ENCODE peak calls at places on chromosomes 4 and X, in six cellular contexts. One of them, this sample, is unnamed. For H3K4me1, the result is how much of the 10 kb centered on the place peaks cover.

GRCh38 chr4:37903901-37904300 is 13.0 kb downstream of the TBC1D1 start:
- DNase-seq in lung: no peak
- DNase-seq in naive thymus-derived CD4-positive, alpha-beta T cell: no peak
- DNase-seq in CD4-positive, CD25-positive, alpha-beta regulatory T cell: no peak
- DNase-seq in ovary: no peak
- DNase-seq in ascending aorta: no peak
- DNase-seq in this sample: no peak

GRCh38 chrX:6909396-6909795 is 238.1 kb upstream of the STS start:
- DNase-seq in ascending aorta: no peak
- DNase-seq in CD4-positive, CD25-positive, alpha-beta regulatory T cell: no peak
- DNase-seq in lung: no peak
- DNase-seq in ovary: no peak
- DNase-seq in naive thymus-derived CD4-positive, alpha-beta T cell: no peak
- DNase-seq in this sample: no peak

GRCh38 chr4:133095591-133095990 is 53.5 kb upstream of the PCDH10 start:
- DNase-seq in lung: no peak
- DNase-seq in CD4-positive, CD25-positive, alpha-beta regulatory T cell: no peak
- DNase-seq in ovary: no peak
- DNase-seq in naive thymus-derived CD4-positive, alpha-beta T cell: no peak
- DNase-seq in ascending aorta: no peak
- DNase-seq in this sample: no peak

GRCh38 chrX:131802836-131803626 is 220.1 kb upstream of the STK26 start:
- DNase-seq in CD4-positive, CD25-positive, alpha-beta regulatory T cell: peak
- DNase-seq in naive thymus-derived CD4-positive, alpha-beta T cell: peak
- DNase-seq in ascending aorta: peak
- DNase-seq in ovary: peak
- DNase-seq in lung: peak
- DNase-seq in this sample: peak

GRCh38 chrX:132181364-132181763 is 37.9 kb downstream of the RAP2C start:
- DNase-seq in naive thymus-derived CD4-positive, alpha-beta T cell: no peak
- DNase-seq in ascending aorta: no peak
- DNase-seq in lung: no peak
- DNase-seq in CD4-positive, CD25-positive, alpha-beta regulatory T cell: no peak
- DNase-seq in ovary: no peak
- DNase-seq in this sample: no peak

GRCh38 chr4:15197005-15197404 is 194.7 kb downstream of the CPEB2 start:
- DNase-seq in CD4-positive, CD25-positive, alpha-beta regulatory T cell: no peak
- DNase-seq in ovary: no peak
- DNase-seq in naive thymus-derived CD4-positive, alpha-beta T cell: no peak
- DNase-seq in ascending aorta: no peak
- DNase-seq in lung: no peak
- DNase-seq in this sample: no peak

GRCh38 chrX:44945736-44946135 is 72.7 kb downstream of the KDM6A start:
- DNase-seq in naive thymus-derived CD4-positive, alpha-beta T cell: no peak
- DNase-seq in lung: no peak
- DNase-seq in ascending aorta: no peak
- DNase-seq in CD4-positive, CD25-positive, alpha-beta regulatory T cell: no peak
- DNase-seq in ovary: no peak
- DNase-seq in this sample: no peak

GRCh38 chrX:5957506-5957905 is 271.2 kb downstream of the NLGN4X start:
- DNase-seq in naive thymus-derived CD4-positive, alpha-beta T cell: no peak
- DNase-seq in CD4-positive, CD25-positive, alpha-beta regulatory T cell: no peak
- DNase-seq in ovary: no peak
- DNase-seq in lung: no peak
- DNase-seq in ascending aorta: no peak
- DNase-seq in this sample: no peak

GRCh38 chr4:25161599-25161960 is 1.3 kb upstream of the SEPSECS start:
- DNase-seq in CD4-positive, CD25-positive, alpha-beta regulatory T cell: no peak
- DNase-seq in ovary: no peak
- DNase-seq in naive thymus-derived CD4-positive, alpha-beta T cell: no peak
- DNase-seq in ascending aorta: no peak
- DNase-seq in lung: no peak
- DNase-seq in this sample: no peak

GRCh38 chrX:20071511-20072079 is 45.1 kb downstream of the MAP7D2 start:
- DNase-seq in ovary: no peak
- DNase-seq in naive thymus-derived CD4-positive, alpha-beta T cell: no peak
- DNase-seq in lung: no peak
- DNase-seq in ascending aorta: no peak
- DNase-seq in CD4-positive, CD25-positive, alpha-beta regulatory T cell: no peak
- DNase-seq in this sample: no peak

GRCh38 chrX:105488731-105489130 is 268.2 kb upstream of the TEX13A start:
- DNase-seq in lung: no peak
- DNase-seq in CD4-positive, CD25-positive, alpha-beta regulatory T cell: no peak
- DNase-seq in ovary: no peak
- DNase-seq in ascending aorta: no peak
- DNase-seq in naive thymus-derived CD4-positive, alpha-beta T cell: no peak
- DNase-seq in this sample: no peak

GRCh38 chr4:7424553-7425111 is 10.1 kb downstream of the PSAPL1 start:
- DNase-seq in CD4-positive, CD25-positive, alpha-beta regulatory T cell: no peak
- DNase-seq in ovary: peak
- DNase-seq in lung: no peak
- DNase-seq in naive thymus-derived CD4-positive, alpha-beta T cell: no peak
- DNase-seq in ascending aorta: peak
- DNase-seq in this sample: peak

GRCh38 chr4:1472148-1472797 is 66.0 kb upstream of the NKX1-1 start:
- DNase-seq in naive thymus-derived CD4-positive, alpha-beta T cell: no peak
- DNase-seq in ascending aorta: no peak
- DNase-seq in CD4-positive, CD25-positive, alpha-beta regulatory T cell: no peak
- DNase-seq in lung: no peak
- DNase-seq in ovary: peak
- DNase-seq in this sample: peak

GRCh38 chr4:187268940-187269339 is 545.3 kb upstream of the FAT1 start:
- DNase-seq in lung: no peak
- DNase-seq in CD4-positive, CD25-positive, alpha-beta regulatory T cell: no peak
- DNase-seq in naive thymus-derived CD4-positive, alpha-beta T cell: no peak
- DNase-seq in ascending aorta: no peak
- DNase-seq in ovary: no peak
- DNase-seq in this sample: no peak

GRCh38 chr4:159179310-159179958 is 76.6 kb downstream of the RAPGEF2 start:
- DNase-seq in ascending aorta: no peak
- DNase-seq in naive thymus-derived CD4-positive, alpha-beta T cell: no peak
- DNase-seq in CD4-positive, CD25-positive, alpha-beta regulatory T cell: no peak
- DNase-seq in ovary: no peak
- DNase-seq in lung: no peak
- DNase-seq in this sample: no peak
- H3K4me1 ChIP-seq in ascending aorta: under half
- H3K4me1 ChIP-seq in naive thymus-derived CD4-positive, alpha-beta T cell: under half
- H3K4me1 ChIP-seq in CD4-positive, CD25-positive, alpha-beta regulatory T cell: under half
- H3K4me1 ChIP-seq in ovary: under half
- H3K4me1 ChIP-seq in lung: under half
- H3K4me1 ChIP-seq in this sample: half or more

DNA sequence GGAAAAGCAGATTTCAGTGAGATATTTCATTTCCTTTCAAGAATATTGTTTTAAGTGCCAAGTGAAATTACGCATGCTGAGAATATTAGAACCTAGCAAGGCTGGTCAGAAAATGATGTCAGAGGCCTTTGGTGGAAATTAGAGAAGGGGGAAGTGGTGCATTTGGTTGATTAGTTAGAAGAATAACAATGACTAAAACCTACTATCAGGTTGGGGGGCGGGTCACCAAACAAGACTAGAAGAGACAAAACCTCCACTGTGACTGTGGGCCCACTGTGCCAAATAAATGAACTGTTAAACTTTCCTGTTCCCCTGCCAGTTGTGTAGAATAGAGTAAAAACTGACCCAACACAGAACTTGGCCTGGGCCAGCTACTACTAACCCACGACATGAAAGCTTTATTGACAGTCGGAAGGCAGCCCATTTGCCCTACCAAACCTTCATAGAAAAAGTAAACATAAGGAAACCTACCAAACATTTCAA is 2.9 kb downstream of the RAPGEF2 start:
- DNase-seq in ovary: no peak
- DNase-seq in CD4-positive, CD25-positive, alpha-beta regulatory T cell: no peak
- DNase-seq in lung: no peak
- DNase-seq in ascending aorta: no peak
- DNase-seq in naive thymus-derived CD4-positive, alpha-beta T cell: no peak
- DNase-seq in this sample: no peak
- H3K4me3 ChIP-seq in ovary: no peak
- H3K4me3 ChIP-seq in CD4-positive, CD25-positive, alpha-beta regulatory T cell: no peak
- H3K4me3 ChIP-seq in lung: peak
- H3K4me3 ChIP-seq in ascending aorta: peak
- H3K4me3 ChIP-seq in naive thymus-derived CD4-positive, alpha-beta T cell: no peak
- H3K4me3 ChIP-seq in this sample: peak

GRCh38 chr4:121696140-121696640 is 590 bp downstream of the ANXA5 start:
- DNase-seq in naive thymus-derived CD4-positive, alpha-beta T cell: peak
- DNase-seq in ovary: peak
- DNase-seq in CD4-positive, CD25-positive, alpha-beta regulatory T cell: peak
- DNase-seq in lung: peak
- DNase-seq in ascending aorta: peak
- DNase-seq in this sample: peak

GRCh38 chr4:121688696-121689095 is 8.1 kb downstream of the ANXA5 start:
- DNase-seq in CD4-positive, CD25-positive, alpha-beta regulatory T cell: no peak
- DNase-seq in naive thymus-derived CD4-positive, alpha-beta T cell: no peak
- DNase-seq in ovary: no peak
- DNase-seq in lung: no peak
- DNase-seq in ascending aorta: no peak
- DNase-seq in this sample: no peak

GRCh38 chr4:121690001-121690400 is 6.8 kb downstream of the ANXA5 start:
- DNase-seq in CD4-positive, CD25-positive, alpha-beta regulatory T cell: no peak
- DNase-seq in lung: no peak
- DNase-seq in ovary: no peak
- DNase-seq in naive thymus-derived CD4-positive, alpha-beta T cell: no peak
- DNase-seq in ascending aorta: no peak
- DNase-seq in this sample: no peak

GRCh38 chr4:121693450-121693849 is 3.3 kb downstream of the ANXA5 start:
- DNase-seq in ovary: no peak
- DNase-seq in lung: no peak
- DNase-seq in ascending aorta: no peak
- DNase-seq in CD4-positive, CD25-positive, alpha-beta regulatory T cell: no peak
- DNase-seq in naive thymus-derived CD4-positive, alpha-beta T cell: no peak
- DNase-seq in this sample: no peak

DNA sequence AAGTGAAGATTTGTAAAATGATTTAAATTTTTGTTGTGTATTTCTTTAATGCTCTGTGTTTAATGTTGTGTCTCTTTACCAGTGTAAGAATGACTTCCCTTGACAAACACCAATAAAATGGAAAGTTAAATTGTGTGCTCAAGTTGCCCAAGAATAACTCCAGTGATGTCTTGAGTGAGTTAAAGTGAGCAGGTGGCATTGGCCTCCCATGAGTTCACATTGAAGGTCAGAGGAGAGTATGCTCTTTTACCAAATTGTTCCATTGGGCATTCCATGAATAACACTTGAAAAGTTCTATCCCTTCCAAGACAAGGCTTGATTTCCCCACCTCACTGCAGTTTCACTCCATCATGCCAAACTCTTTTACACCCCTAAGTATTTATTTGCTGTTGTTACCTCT is 4.5 kb downstream of the ANXA5 start:
- DNase-seq in naive thymus-derived CD4-positive, alpha-beta T cell: no peak
- DNase-seq in ascending aorta: no peak
- DNase-seq in lung: no peak
- DNase-seq in ovary: no peak
- DNase-seq in CD4-positive, CD25-positive, alpha-beta regulatory T cell: no peak
- DNase-seq in this sample: no peak
- H3K27ac ChIP-seq in naive thymus-derived CD4-positive, alpha-beta T cell: no peak
- H3K27ac ChIP-seq in ascending aorta: no peak
- H3K27ac ChIP-seq in lung: no peak
- H3K27ac ChIP-seq in ovary: no peak
- H3K27ac ChIP-seq in CD4-positive, CD25-positive, alpha-beta regulatory T cell: no peak
- H3K27ac ChIP-seq in this sample: no peak

GRCh38 chr4:127364911-127365310 is 267.8 kb upstream of the INTU start:
- DNase-seq in CD4-positive, CD25-positive, alpha-beta regulatory T cell: no peak
- DNase-seq in ovary: no peak
- DNase-seq in naive thymus-derived CD4-positive, alpha-beta T cell: no peak
- DNase-seq in ascending aorta: no peak
- DNase-seq in lung: no peak
- DNase-seq in this sample: no peak
- H3K4me1 ChIP-seq in CD4-positive, CD25-positive, alpha-beta regulatory T cell: under half
- H3K4me1 ChIP-seq in ovary: under half
- H3K4me1 ChIP-seq in naive thymus-derived CD4-positive, alpha-beta T cell: under half
- H3K4me1 ChIP-seq in ascending aorta: under half
- H3K4me1 ChIP-seq in lung: under half
- H3K4me1 ChIP-seq in this sample: under half

GRCh38 chrX:107710617-107711391 is 64.8 kb downstream of the TSC22D3 start:
- DNase-seq in CD4-positive, CD25-positive, alpha-beta regulatory T cell: peak
- DNase-seq in ovary: peak
- DNase-seq in lung: peak
- DNase-seq in ascending aorta: peak
- DNase-seq in naive thymus-derived CD4-positive, alpha-beta T cell: peak
- DNase-seq in this sample: peak
- H3K4me3 ChIP-seq in CD4-positive, CD25-positive, alpha-beta regulatory T cell: peak
- H3K4me3 ChIP-seq in ovary: no peak
- H3K4me3 ChIP-seq in lung: no peak
- H3K4me3 ChIP-seq in ascending aorta: peak
- H3K4me3 ChIP-seq in naive thymus-derived CD4-positive, alpha-beta T cell: peak
- H3K4me3 ChIP-seq in this sample: no peak

GRCh38 chr4:143351149-143351691 is 14.5 kb downstream of the GAB1 start:
- DNase-seq in lung: no peak
- DNase-seq in ascending aorta: no peak
- DNase-seq in CD4-positive, CD25-positive, alpha-beta regulatory T cell: no peak
- DNase-seq in ovary: no peak
- DNase-seq in naive thymus-derived CD4-positive, alpha-beta T cell: no peak
- DNase-seq in this sample: no peak
- H3K27ac ChIP-seq in lung: no peak
- H3K27ac ChIP-seq in ascending aorta: peak
- H3K27ac ChIP-seq in CD4-positive, CD25-positive, alpha-beta regulatory T cell: no peak
- H3K27ac ChIP-seq in ovary: no peak
- H3K27ac ChIP-seq in naive thymus-derived CD4-positive, alpha-beta T cell: no peak
- H3K27ac ChIP-seq in this sample: peak

GRCh38 chr4:120855307-120856001 is 67.1 kb downstream of the PRDM5 start:
- DNase-seq in ascending aorta: no peak
- DNase-seq in naive thymus-derived CD4-positive, alpha-beta T cell: no peak
- DNase-seq in ovary: no peak
- DNase-seq in lung: no peak
- DNase-seq in CD4-positive, CD25-positive, alpha-beta regulatory T cell: no peak
- DNase-seq in this sample: no peak
- H3K4me1 ChIP-seq in ascending aorta: under half
- H3K4me1 ChIP-seq in naive thymus-derived CD4-positive, alpha-beta T cell: under half
- H3K4me1 ChIP-seq in ovary: under half
- H3K4me1 ChIP-seq in lung: under half
- H3K4me1 ChIP-seq in CD4-positive, CD25-positive, alpha-beta regulatory T cell: under half
- H3K4me1 ChIP-seq in this sample: under half

GRCh38 chr4:36242629-36243354 is 1.5 kb downstream of the ARAP2 start:
- DNase-seq in CD4-positive, CD25-positive, alpha-beta regulatory T cell: peak
- DNase-seq in ascending aorta: no peak
- DNase-seq in ovary: no peak
- DNase-seq in naive thymus-derived CD4-positive, alpha-beta T cell: no peak
- DNase-seq in lung: no peak
- DNase-seq in this sample: no peak
- H3K4me3 ChIP-seq in CD4-positive, CD25-positive, alpha-beta regulatory T cell: peak
- H3K4me3 ChIP-seq in ascending aorta: peak
- H3K4me3 ChIP-seq in ovary: peak
- H3K4me3 ChIP-seq in naive thymus-derived CD4-positive, alpha-beta T cell: peak
- H3K4me3 ChIP-seq in lung: no peak
- H3K4me3 ChIP-seq in this sample: peak

GRCh38 chr4:57044279-57044678 is 65.6 kb downstream of the POLR2B start:
- DNase-seq in ovary: no peak
- DNase-seq in ascending aorta: no peak
- DNase-seq in lung: no peak
- DNase-seq in CD4-positive, CD25-positive, alpha-beta regulatory T cell: no peak
- DNase-seq in naive thymus-derived CD4-positive, alpha-beta T cell: no peak
- DNase-seq in this sample: no peak

GRCh38 chr4:57048590-57049304 is 61.4 kb downstream of the IGFBP7 start:
- DNase-seq in ascending aorta: no peak
- DNase-seq in naive thymus-derived CD4-positive, alpha-beta T cell: no peak
- DNase-seq in CD4-positive, CD25-positive, alpha-beta regulatory T cell: no peak
- DNase-seq in lung: no peak
- DNase-seq in ovary: no peak
- DNase-seq in this sample: no peak

GRCh38 chr4:57043304-57044251 is 64.9 kb downstream of the POLR2B start:
- DNase-seq in ascending aorta: no peak
- DNase-seq in ovary: no peak
- DNase-seq in CD4-positive, CD25-positive, alpha-beta regulatory T cell: no peak
- DNase-seq in naive thymus-derived CD4-positive, alpha-beta T cell: no peak
- DNase-seq in lung: no peak
- DNase-seq in this sample: no peak

GRCh38 chr4:57040510-57040909 is 61.8 kb downstream of the POLR2B start:
- DNase-seq in lung: no peak
- DNase-seq in ascending aorta: no peak
- DNase-seq in CD4-positive, CD25-positive, alpha-beta regulatory T cell: no peak
- DNase-seq in naive thymus-derived CD4-positive, alpha-beta T cell: no peak
- DNase-seq in ovary: no peak
- DNase-seq in this sample: no peak

GRCh38 chr4:57044996-57045395 is 65.2 kb downstream of the IGFBP7 start:
- DNase-seq in ascending aorta: no peak
- DNase-seq in ovary: no peak
- DNase-seq in lung: no peak
- DNase-seq in CD4-positive, CD25-positive, alpha-beta regulatory T cell: no peak
- DNase-seq in naive thymus-derived CD4-positive, alpha-beta T cell: no peak
- DNase-seq in this sample: no peak
- H3K27ac ChIP-seq in ascending aorta: peak
- H3K27ac ChIP-seq in ovary: no peak
- H3K27ac ChIP-seq in lung: no peak
- H3K27ac ChIP-seq in CD4-positive, CD25-positive, alpha-beta regulatory T cell: no peak
- H3K27ac ChIP-seq in naive thymus-derived CD4-positive, alpha-beta T cell: no peak
- H3K27ac ChIP-seq in this sample: no peak

This sample was measured in psoas muscle.